ENCODE peak calls at places on chromosome 15, in seven cellular contexts. A is stimulated activated CD4-positive, alpha-beta T cell treated with anti-CD3 and anti-CD28 coated beads, TNF-alpha, amount 100 ng/mL, for 48 hours; C is mucosa of gallbladder; P is RWPE1; F is IMR-90; U is pons; E is left ventricle myocardium inferior. N is an unnamed sample.
A peak's percentile ranks its signal among the peaks of the same experiment; 100 is the strongest.

GRCh38 chr15:98653686-98654085 is 5.3 kb downstream of the IGF1R start:
- DNase-seq in A (no peak), C (no peak), P (no peak), F (no peak), U (no peak), E (no peak), N (no peak)

GRCh38 chr15:78672285-78673003 is 31.4 kb upstream of the CHRNB4 start:
- DNase-seq in A (no peak), C (no peak), P (no peak), F (no peak), U (no peak), E (no peak), N (no peak)

GRCh38 chr15:60520825-60521368 is 42.0 kb upstream of the ICE2 start:
- DNase-seq in A (peak; percentile 64), C (peak; percentile 77), P (peak; percentile 49), F (peak; percentile 77), U (peak; percentile 52), E (peak; percentile 50), N (peak; percentile 62)

GRCh38 chr15:80152896-80153876 is at the start of gene FAH:
- DNase-seq in A (peak; percentile 21), C (no peak), P (peak; percentile 36), F (peak; percentile 53), U (no peak), E (no peak), N (peak; percentile 69)

GRCh38 chr15:100910556-100910955 is 8.6 kb upstream of the LRRK1 start:
- DNase-seq in A (no peak), C (no peak), P (no peak), F (no peak), U (no peak), E (no peak), N (no peak)

GRCh38 chr15:89812126-89812846 is 2.4 kb downstream of the ANPEP start:
- DNase-seq in A (no peak), C (peak; percentile 83), P (peak; percentile 68), F (no peak), U (no peak), E (peak; percentile 73), N (peak; percentile 9)

GRCh38 chr15:91116379-91117067 is 16.5 kb downstream of the SV2B start:
- DNase-seq in A (no peak), C (no peak), P (peak; percentile 19), F (no peak), U (no peak), E (no peak), N (no peak)

GRCh38 chr15:69462030-69462492 is 9.4 kb downstream of the RPLP1 start:
- DNase-seq in A (no peak), C (peak; percentile 26), P (no peak), F (no peak), U (no peak), E (peak; percentile 33), N (no peak)

GRCh38 chr15:33086500-33087141 is 107.9 kb downstream of the FMN1 start:
- DNase-seq in A (no peak), C (no peak), P (peak; percentile 44), F (peak; percentile 87), U (peak; percentile 68), E (no peak), N (no peak)

GRCh38 chr15:70297465-70298152 is 199.9 kb upstream of the TLE3 start:
- DNase-seq in A (no peak), C (no peak), P (no peak), F (no peak), U (no peak), E (no peak), N (no peak)

GRCh38 chr15:67107014-67107812 is 41.8 kb downstream of the SMAD3 start:
- DNase-seq in A (no peak), C (peak; percentile 83), P (peak; percentile 96), F (peak; percentile 100), U (no peak), E (peak; percentile 50), N (peak; percentile 89)